ENCODE peak calls at places on chromosome 18, in four cellular contexts. X is fibroblast of mammary gland, D is nephron progenitor cell, U is coronary artery. C is an unnamed sample.

GRCh38 chr18:13120255-13120654 is 98.3 kb upstream of the LDLRAD4 start:
- DNase-seq in X (no peak), D (no peak), U (no peak), C (no peak)

GRCh38 chr18:12574494-12575185 is 83.3 kb downstream of the SPIRE1 start:
- DNase-seq in X (no peak), D (no peak), U (no peak), C (no peak)

GRCh38 chr18:48975221-48975816 is 24.6 kb upstream of the SMAD7 start:
- DNase-seq in X (no peak), D (no peak), U (no peak), C (no peak)

GRCh38 chr18:48580066-48580465 is 41.2 kb downstream of the CTIF start:
- DNase-seq in X (no peak), D (no peak), U (no peak), C (no peak)

GRCh38 chr18:433297-433696 is 67.2 kb downstream of the COLEC12 start:
- DNase-seq in X (peak; percentile 59), D (no peak), U (no peak), C (no peak)

GRCh38 chr18:76405761-76406356 is 89.2 kb downstream of the ZNF516 start:
- DNase-seq in X (peak; percentile 20), D (peak; percentile 65), U (peak; percentile 72), C (peak; percentile 48)

GRCh38 chr18:32998921-32999320 is 226.1 kb upstream of the KLHL14 start:
- DNase-seq in X (no peak), D (no peak), U (no peak), C (no peak)

GRCh38 chr18:78607784-78608183 is 371.8 kb upstream of the SALL3 start:
- DNase-seq in X (no peak), D (no peak), U (no peak), C (no peak)

GRCh38 chr18:35158728-35159443 is 81.9 kb upstream of the ZNF397 start:
- DNase-seq in X (no peak), D (no peak), U (no peak), C (no peak)